ENCODE peak calls at places on chromosome 22, in four cellular contexts. A is GM23338, H is OCI-LY7, P is GM23248. K is an unnamed sample.

GRCh38 chr22:31968022-31968421 is 23.7 kb downstream of the YWHAH start:
- DNase-seq in A (no peak), H (no peak), P (no peak), K (no peak)

GRCh38 chr22:27088026-27088425 is 430.6 kb downstream of the MIAT start:
- DNase-seq in A (no peak), H (no peak), P (peak; percentile 19), K (no peak)

GRCh38 chr22:25045176-25045575 is 92.7 kb downstream of the KIAA1671 start:
- DNase-seq in A (no peak), H (no peak), P (no peak), K (no peak)

GRCh38 chr22:34111210-34111824 is 191.0 kb upstream of the LARGE1 start:
- DNase-seq in A (peak; percentile 80), H (peak; percentile 50), P (peak; percentile 59), K (peak; percentile 72)

GRCh38 chr22:31044262-31044861 is 36.8 kb upstream of the SMTN start:
- DNase-seq in A (no peak), H (no peak), P (peak; percentile 23), K (no peak)

GRCh38 chr22:24410110-24410856 is 17.1 kb upstream of the ADORA2A start:
- DNase-seq in A (no peak), H (no peak), P (peak; percentile 44), K (no peak)

GRCh38 chr22:25566812-25567211 is 2.3 kb downstream of the GRK3 start:
- DNase-seq in A (no peak), H (peak; percentile 62), P (no peak), K (no peak)

GRCh38 chr22:39723899-39724351 is 153.4 kb downstream of the CACNA1I start:
- DNase-seq in A (no peak), H (no peak), P (peak; percentile 30), K (no peak)

GRCh38 chr22:29393019-29393608 is 4.7 kb upstream of the AP1B1 start:
- DNase-seq in A (no peak), H (peak; percentile 37), P (no peak), K (no peak)

GRCh38 chr22:48567213-48567975 is 1260.3 kb downstream of the BRD1 start:
- DNase-seq in A (no peak), H (no peak), P (peak; percentile 21), K (no peak)

GRCh38 chr22:30277547-30278344 is 11.1 kb upstream of the OSM start:
- DNase-seq in A (no peak), H (no peak), P (peak; percentile 82), K (no peak)

GRCh38 chr22:48588881-48589450 is 1238.7 kb downstream of the BRD1 start:
- DNase-seq in A (no peak), H (no peak), P (no peak), K (peak; percentile 90)

GRCh38 chr22:44128961-44129613 is 51.6 kb upstream of the PARVG start:
- DNase-seq in A (no peak), H (no peak), P (no peak), K (no peak)

GRCh38 chr22:41043727-41044126 is 48.7 kb upstream of the EP300 start:
- DNase-seq in A (no peak), H (no peak), P (no peak), K (no peak)

GRCh38 chr22:48630444-48630777 is 1197.3 kb downstream of the BRD1 start:
- DNase-seq in A (no peak), H (no peak), P (no peak), K (no peak)

GRCh38 chr22:48753752-48754517 is 1073.7 kb downstream of the BRD1 start:
- DNase-seq in A (no peak), H (no peak), P (no peak), K (no peak)

GRCh38 chr22:30305906-30306628 is 16.8 kb upstream of the CASTOR1 start:
- DNase-seq in A (no peak), H (peak; percentile 70), P (peak; percentile 30), K (no peak)

GRCh38 chr22:36761553-36762240 is 14.2 kb downstream of the IFT27 start:
- DNase-seq in A (no peak), H (no peak), P (no peak), K (peak; percentile 33)

GRCh38 chr22:35991168-35991567 is 37.5 kb downstream of the RBFOX2 start:
- DNase-seq in A (no peak), H (no peak), P (no peak), K (no peak)

GRCh38 chr22:26401726-26402125 is 27.3 kb upstream of the ASPHD2 start:
- DNase-seq in A (peak; percentile 35), H (no peak), P (no peak), K (peak; percentile 60)

GRCh38 chr22:40213478-40213877 is 35.8 kb downstream of the TNRC6B start:
- DNase-seq in A (no peak), H (peak; percentile 24), P (no peak), K (peak; percentile 74)

GRCh38 chr22:32204856-32205722 is at the start of gene RFPL2:
- DNase-seq in A (peak; percentile 92), H (no peak), P (peak; percentile 5), K (no peak)

DNA sequence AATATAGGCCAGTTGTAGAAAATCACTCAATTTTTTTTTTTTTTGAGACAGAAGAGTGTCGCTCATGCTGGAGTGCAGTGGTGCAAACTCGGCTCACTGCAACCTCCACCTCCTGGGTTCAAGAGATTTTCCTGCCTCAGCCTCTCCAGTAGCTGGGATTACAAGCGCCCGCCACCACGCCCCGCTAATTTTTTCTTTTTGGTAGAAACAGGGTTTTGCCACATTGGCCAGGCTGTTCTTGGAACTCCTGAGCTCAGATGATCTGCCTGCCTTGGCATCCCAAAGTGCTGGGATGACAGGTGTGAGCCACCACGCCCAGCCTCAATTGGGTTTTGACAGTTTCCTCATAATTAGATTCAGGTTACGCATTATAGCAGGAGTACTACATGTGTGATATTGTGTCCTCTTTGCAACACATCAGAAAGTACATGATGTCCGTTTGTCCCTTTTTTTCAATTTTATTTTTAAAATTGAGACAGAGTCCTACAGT is 2.6 kb upstream of the ATP6V1E1 start:
- DNase-seq in A (no peak), H (no peak), P (no peak), K (no peak)
- H3K4me2 ChIP-seq in A (no peak overlapping the region), H (no peak overlapping the region), P (no peak overlapping the region), K (no peak overlapping the region)

GRCh38 chr22:23200896-23201295 is 20.6 kb downstream of the BCR start:
- DNase-seq in A (no peak), H (no peak), P (no peak), K (no peak)
- H3K79me2 ChIP-seq in A (peaks cover 100% of the 10 kb centered on the region), H (peaks cover 5% of the 10 kb centered on the region), P (peaks cover 95% of the 10 kb centered on the region), K (peaks cover 58% of the 10 kb centered on the region)

DNA sequence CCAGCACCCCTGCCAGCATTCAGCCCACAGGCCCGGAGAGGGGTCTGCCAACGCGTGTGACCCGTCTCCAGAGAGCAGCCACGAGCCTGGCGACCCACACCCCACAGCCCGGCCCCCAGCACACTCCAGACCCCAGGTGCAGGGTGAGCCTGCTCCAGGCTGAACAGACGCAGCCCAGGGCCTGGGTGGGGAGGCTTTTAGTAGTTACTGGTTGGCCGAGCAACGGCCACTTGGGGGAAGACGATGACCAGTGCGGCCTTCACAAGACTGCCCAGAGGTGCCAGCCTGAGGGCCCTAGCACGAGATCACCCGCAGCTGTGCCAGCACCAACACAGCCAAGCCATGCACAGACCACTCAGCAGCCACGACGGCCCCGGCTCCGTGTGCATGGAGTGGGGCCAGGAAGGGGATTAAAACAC is 47.8 kb downstream of the BRD1 start:
- DNase-seq in A (no peak), H (no peak), P (no peak), K (no peak)
- H3K4me2 ChIP-seq in A (no peak overlapping the region), H (no peak overlapping the region), P (no peak overlapping the region), K (no peak overlapping the region)

GRCh38 chr22:38426628-38427027 is 28.4 kb downstream of the KCNJ4 start:
- DNase-seq in A (no peak), H (no peak), P (no peak), K (no peak)
- H3K79me2 ChIP-seq in A (no peaks in the 10 kb centered on the region), H (no peaks in the 10 kb centered on the region), P (no peaks in the 10 kb centered on the region), K (no peaks in the 10 kb centered on the region)

GRCh38 chr22:20937031-20937793 is 20.0 kb downstream of the CRKL start:
- DNase-seq in A (no peak), H (no peak), P (no peak), K (no peak)
- H3K4me2 ChIP-seq in A (no peak overlapping the region), H (peak overlapping the region; percentile 2), P (no peak overlapping the region), K (no peak overlapping the region)

DNA sequence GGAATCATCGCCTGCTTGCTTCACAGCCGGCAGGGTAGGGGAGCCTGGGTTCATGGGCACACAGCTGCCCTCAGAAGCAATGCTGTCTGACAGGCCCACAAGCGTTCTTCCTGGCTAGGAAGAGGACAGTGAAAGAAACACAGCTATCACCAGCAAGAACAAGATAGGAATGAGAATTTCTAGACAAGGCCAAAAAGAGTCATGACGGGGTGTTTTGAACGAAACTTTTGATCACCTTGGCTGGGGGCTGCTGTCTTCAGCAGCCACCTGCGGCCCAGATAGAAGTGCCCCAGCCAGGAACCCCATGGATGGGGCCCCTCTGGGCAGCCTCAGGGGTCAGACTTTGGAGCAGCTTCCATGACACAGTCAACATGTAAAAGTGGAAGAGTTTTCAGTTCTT is 41.8 kb downstream of the GAB4 start:
- DNase-seq in A (no peak), H (no peak), P (no peak), K (peak; percentile 12)
- H3K79me2 ChIP-seq in A (no peaks in the 10 kb centered on the region), H (no peaks in the 10 kb centered on the region), P (no peaks in the 10 kb centered on the region), K (no peaks in the 10 kb centered on the region)

DNA sequence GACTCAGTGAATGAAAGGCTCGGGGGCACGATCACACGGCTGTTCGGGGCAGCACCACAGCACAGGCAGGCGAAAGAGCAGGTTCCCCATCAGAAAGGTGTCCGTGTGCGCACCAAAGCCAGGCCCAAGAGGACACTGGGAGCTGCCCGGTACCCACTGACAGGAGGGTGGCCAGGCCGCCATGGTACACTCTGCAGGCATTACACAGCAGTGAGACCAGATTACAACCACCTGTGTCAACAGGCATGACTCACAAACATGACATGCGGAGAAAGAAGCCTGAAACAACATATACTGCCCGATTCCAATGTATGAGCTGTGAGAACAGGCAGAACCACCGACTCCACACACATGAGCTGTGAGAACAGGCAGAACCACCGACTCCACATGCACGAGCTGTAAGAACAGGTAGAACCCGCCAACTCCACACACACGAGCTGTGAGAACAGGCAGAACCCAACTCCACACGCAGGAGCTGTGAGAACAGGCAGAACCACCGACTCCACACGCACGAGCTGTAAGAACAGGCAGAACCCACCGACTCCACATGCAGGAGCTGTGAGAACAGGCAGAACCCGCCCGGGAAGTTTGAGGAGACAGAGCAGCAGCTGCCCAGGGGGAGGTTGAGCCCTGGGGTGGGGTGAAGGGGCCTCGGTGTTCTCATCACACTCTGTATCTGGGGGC is 32.6 kb downstream of the KIAA0930 start:
- DNase-seq in A (no peak), H (no peak), P (peak; percentile 56), K (no peak)
- H3K4me2 ChIP-seq in A (no peak overlapping the region), H (no peak overlapping the region), P (no peak overlapping the region), K (no peak overlapping the region)

GRCh38 chr22:42714768-42715430 is 5.8 kb downstream of the A4GALT start:
- DNase-seq in A (no peak), H (no peak), P (peak; percentile 20), K (no peak)
- H3K79me2 ChIP-seq in A (peaks cover 4% of the 10 kb centered on the region), H (peaks cover 97% of the 10 kb centered on the region), P (peaks cover 37% of the 10 kb centered on the region), K (no peaks in the 10 kb centered on the region)

GRCh38 chr22:19184276-19184997 is 5.9 kb upstream of the SLC25A1 start:
- DNase-seq in A (no peak), H (no peak), P (no peak), K (no peak)

GRCh38 chr22:19183216-19183615 is 4.7 kb upstream of the SLC25A1 start:
- DNase-seq in A (no peak), H (no peak), P (no peak), K (no peak)

GRCh38 chr22:19181786-19182471 is 3.4 kb upstream of the SLC25A1 start:
- DNase-seq in A (no peak), H (no peak), P (no peak), K (no peak)

GRCh38 chr22:19180740-19181410 is 2.3 kb upstream of the SLC25A1 start:
- DNase-seq in A (no peak), H (no peak), P (no peak), K (no peak)

GRCh38 chr22:19182472-19183157 is 4.1 kb upstream of the SLC25A1 start:
- DNase-seq in A (no peak), H (no peak), P (no peak), K (no peak)
- H3K4me2 ChIP-seq in A (no peak overlapping the region), H (no peak overlapping the region), P (no peak overlapping the region), K (no peak overlapping the region)